ENCODE peak calls at places on chromosomes 4 and X, in nine cellular contexts. N is astrocyte of the spinal cord, W is type B pancreatic cell, E is non-pigmented ciliary epithelial cell, G is NT2/D1, J is foreskin fibroblast, D is H4, V is H7, A is AG04450. F is an unnamed sample.

GRCh38 chrX:46333550-46333949 is 211.7 kb downstream of the ZNF674 start:
- DNase-seq in A (no peak), V (no peak), G (no peak), W (no peak), J (no peak), N (no peak), D (no peak), E (no peak), F (no peak)

GRCh38 chrX:114166601-114167000 is 417.3 kb upstream of the HTR2C start:
- DNase-seq in G (no peak), J (no peak), A (no peak), W (no peak), N (no peak), E (no peak), D (no peak), V (no peak), F (no peak)

GRCh38 chrX:13007519-13008188 is 32.7 kb downstream of the TMSB4X start:
- DNase-seq in E (no peak), W (no peak), A (no peak), G (no peak), J (no peak), V (no peak), N (peak), D (no peak), F (no peak)

GRCh38 chr4:142550955-142551354 is 295.1 kb downstream of the INPP4B start:
- DNase-seq in A (no peak), D (peak), G (no peak), N (peak), J (no peak), E (no peak), V (no peak), W (no peak), F (no peak)

GRCh38 chrX:50452782-50453181 is 17.8 kb downstream of the DGKK start:
- DNase-seq in W (no peak), E (no peak), A (no peak), J (no peak), V (no peak), D (no peak), G (no peak), N (no peak), F (no peak)

GRCh38 chrX:24208494-24209240 is 59.1 kb downstream of the ZFX start:
- DNase-seq in G (no peak), J (no peak), D (no peak), E (no peak), N (no peak), W (no peak), V (no peak), A (no peak), F (no peak)

GRCh38 chr4:1567519-1567807 is 116.7 kb downstream of the FAM53A start:
- DNase-seq in G (no peak), W (no peak), E (no peak), V (no peak), D (no peak), A (no peak), N (no peak), J (no peak), F (no peak)

GRCh38 chr4:108078024-108078733 is 88.5 kb downstream of the HADH start:
- DNase-seq in E (no peak), N (no peak), A (no peak), V (no peak), W (no peak), D (no peak), J (no peak), G (no peak), F (no peak)

GRCh38 chr4:7461171-7461570 is 26.4 kb upstream of the PSAPL1 start:
- DNase-seq in W (no peak), G (no peak), D (no peak), E (no peak), J (no peak), N (no peak), A (no peak), V (peak), F (no peak)

GRCh38 chr4:2295535-2296442 is 33.9 kb upstream of the MXD4 start:
- DNase-seq in W (peak), E (no peak), A (no peak), N (no peak), D (no peak), J (no peak), V (peak), G (no peak), F (no peak)

F was measured in omental fat pad.